ENCODE peak calls at places on chromosomes 11 and 22, in six cellular contexts. O is kidney; X is RCC 7860; L is activated CD4-positive, alpha-beta T cell treated with anti-CD3 and anti-CD28 coated beads, Interleukin-2, amount 50 U/mL, for 24 hours; U is T47D; W is progenitor cell of endocrine pancreas. C is an unnamed sample.

GRCh38 chr11:93512965-93513667 is 30.1 kb downstream of the SMCO4 start:
- DNase-seq in X (no peak), U (no peak), L (no peak), W (no peak), O (no peak), C (no peak)

GRCh38 chr11:111064118-111064517 is 181.4 kb upstream of the POU2AF2 start:
- DNase-seq in W (no peak), U (peak), O (peak), X (no peak), L (no peak), C (no peak)

GRCh38 chr11:110297082-110297725 is 790 bp upstream of the RDX start:
- DNase-seq in O (no peak), L (no peak), X (peak), W (no peak), U (peak), C (no peak)

GRCh38 chr11:2572491-2573239 is 127.1 kb downstream of the KCNQ1OT1 start:
- DNase-seq in U (no peak), L (no peak), X (no peak), W (no peak), O (peak), C (peak)

GRCh38 chr11:36465449-36466163 is 44.5 kb downstream of the TRAF6 start:
- DNase-seq in W (no peak), O (no peak), L (no peak), X (no peak), U (no peak), C (no peak)

GRCh38 chr11:100576044-100577021 is 110.8 kb upstream of the ARHGAP42 start:
- DNase-seq in X (peak), L (no peak), O (no peak), U (peak), W (no peak), C (no peak)

GRCh38 chr11:936199-936598 is 10.5 kb downstream of the AP2A2 start:
- DNase-seq in W (no peak), L (no peak), O (no peak), U (no peak), X (no peak), C (no peak)

GRCh38 chr11:89321401-89321800 is 143.7 kb downstream of the TYR start:
- DNase-seq in W (no peak), U (no peak), O (no peak), X (no peak), L (no peak), C (no peak)

GRCh38 chr22:50696799-50697561 is 24.4 kb downstream of the SHANK3 start:
- DNase-seq in X (no peak), O (peak), W (peak), U (no peak), L (no peak), C (peak)

GRCh38 chr11:76215946-76216345 is 9.6 kb upstream of the WNT11 start:
- DNase-seq in U (no peak), X (peak), W (no peak), L (no peak), O (peak), C (no peak)

GRCh38 chr11:86179646-86180064 is 64.9 kb upstream of the EED start:
- DNase-seq in X (no peak), O (no peak), W (no peak), L (no peak), U (no peak), C (no peak)

GRCh38 chr11:94171693-94172440 is 43.2 kb downstream of the PANX1 start:
- DNase-seq in O (no peak), X (no peak), U (peak), L (no peak), W (no peak), C (peak)

GRCh38 chr22:20000246-20001081 is 16.2 kb downstream of the ARVCF start:
- DNase-seq in L (no peak), X (no peak), O (peak), U (no peak), W (no peak), C (peak)

GRCh38 chr11:47572715-47573255 is 6.0 kb downstream of the KBTBD4 start:
- DNase-seq in X (no peak), O (no peak), W (no peak), U (peak), L (no peak), C (no peak)

GRCh38 chr22:37601540-37602442 is 6.8 kb upstream of the GGA1 start:
- DNase-seq in X (peak), L (no peak), U (peak), O (no peak), W (no peak), C (no peak)

GRCh38 chr11:82229346-82229745 is 504.3 kb downstream of the FAM181B start:
- DNase-seq in O (no peak), W (no peak), X (peak), L (no peak), U (peak), C (no peak)

GRCh38 chr11:113505541-113506375 is 30.6 kb upstream of the DRD2 start:
- DNase-seq in L (no peak), O (no peak), U (peak), X (peak), W (no peak), C (peak)

GRCh38 chr11:134037093-134037908 is 31.6 kb upstream of the JAM3 start:
- DNase-seq in W (peak), O (peak), L (peak), U (peak), X (no peak), C (peak)

GRCh38 chr22:48369789-48370507 is 1457.7 kb downstream of the BRD1 start:
- DNase-seq in W (no peak), O (no peak), U (no peak), L (no peak), X (no peak), C (no peak)

GRCh38 chr11:19400296-19400695 is 159.6 kb upstream of the E2F8 start:
- DNase-seq in W (no peak), O (no peak), U (no peak), L (no peak), X (no peak), C (no peak)

GRCh38 chr11:115761348-115761747 is 257.1 kb upstream of the CADM1 start:
- DNase-seq in W (no peak), O (no peak), L (no peak), X (no peak), U (peak), C (no peak)

GRCh38 chr11:30106222-30106621 is 89.4 kb upstream of the KCNA4 start:
- DNase-seq in U (no peak), L (no peak), O (no peak), X (no peak), W (no peak), C (no peak)

GRCh38 chr11:63813563-63814382 is 517 bp downstream of the SPINDOC start:
- DNase-seq in U (peak), O (peak), W (peak), X (no peak), L (peak), C (peak)

GRCh38 chr11:35321111-35321510 is 98.2 kb downstream of the SLC1A2 start:
- DNase-seq in L (no peak), U (no peak), X (no peak), O (no peak), W (no peak), C (no peak)